ENCODE peak calls at places on chromosome 6, in seven cellular contexts. One of them, this sample, is unnamed.

GRCh38 chr6:44135173-44135748 is 7.9 kb downstream of the TMEM63B start:
- DNase-seq in pancreas: no peak
- DNase-seq in Peyer's patch: no peak
- DNase-seq in CD4-positive, alpha-beta T cell: no peak
- DNase-seq in psoas muscle: no peak
- DNase-seq in CD8-positive, alpha-beta T cell: no peak
- DNase-seq in lower leg skin: no peak
- DNase-seq in this sample: no peak

GRCh38 chr6:120112980-120113379 is 763.4 kb upstream of the MAN1A1 start:
- DNase-seq in lower leg skin: no peak
- DNase-seq in psoas muscle: no peak
- DNase-seq in pancreas: no peak
- DNase-seq in CD4-positive, alpha-beta T cell: no peak
- DNase-seq in Peyer's patch: no peak
- DNase-seq in CD8-positive, alpha-beta T cell: no peak
- DNase-seq in this sample: no peak

GRCh38 chr6:26235240-26235730 is 129.7 kb upstream of the BTN3A2 start:
- DNase-seq in CD4-positive, alpha-beta T cell: no peak
- DNase-seq in Peyer's patch: no peak
- DNase-seq in pancreas: no peak
- DNase-seq in lower leg skin: no peak
- DNase-seq in CD8-positive, alpha-beta T cell: no peak
- DNase-seq in psoas muscle: no peak
- DNase-seq in this sample: no peak

GRCh38 chr6:30599625-30600324 is 17.3 kb downstream of the PPP1R10 start:
- DNase-seq in psoas muscle: no peak
- DNase-seq in CD4-positive, alpha-beta T cell: no peak
- DNase-seq in lower leg skin: no peak
- DNase-seq in Peyer's patch: no peak
- DNase-seq in CD8-positive, alpha-beta T cell: no peak
- DNase-seq in pancreas: no peak
- DNase-seq in this sample: no peak

GRCh38 chr6:117919775-117920492 is 12.9 kb downstream of the SLC35F1 start:
- DNase-seq in psoas muscle: peak
- DNase-seq in CD8-positive, alpha-beta T cell: no peak
- DNase-seq in pancreas: peak
- DNase-seq in Peyer's patch: no peak
- DNase-seq in CD4-positive, alpha-beta T cell: no peak
- DNase-seq in lower leg skin: no peak
- DNase-seq in this sample: no peak

GRCh38 chr6:36851632-36852031 is 12.4 kb upstream of the CPNE5 start:
- DNase-seq in pancreas: no peak
- DNase-seq in CD4-positive, alpha-beta T cell: no peak
- DNase-seq in CD8-positive, alpha-beta T cell: no peak
- DNase-seq in psoas muscle: no peak
- DNase-seq in Peyer's patch: no peak
- DNase-seq in lower leg skin: no peak
- DNase-seq in this sample: no peak

GRCh38 chr6:112286010-112286409 is 31.6 kb upstream of the LAMA4 start:
- DNase-seq in CD8-positive, alpha-beta T cell: peak
- DNase-seq in CD4-positive, alpha-beta T cell: no peak
- DNase-seq in Peyer's patch: no peak
- DNase-seq in lower leg skin: no peak
- DNase-seq in pancreas: no peak
- DNase-seq in psoas muscle: no peak
- DNase-seq in this sample: no peak

GRCh38 chr6:13421425-13422057 is 65.9 kb downstream of the GFOD1 start:
- DNase-seq in CD8-positive, alpha-beta T cell: no peak
- DNase-seq in lower leg skin: peak
- DNase-seq in CD4-positive, alpha-beta T cell: no peak
- DNase-seq in psoas muscle: no peak
- DNase-seq in Peyer's patch: no peak
- DNase-seq in pancreas: no peak
- DNase-seq in this sample: no peak

GRCh38 chr6:52009736-52010135 is 77.7 kb downstream of the PKHD1 start:
- DNase-seq in lower leg skin: no peak
- DNase-seq in psoas muscle: no peak
- DNase-seq in CD8-positive, alpha-beta T cell: no peak
- DNase-seq in CD4-positive, alpha-beta T cell: no peak
- DNase-seq in pancreas: no peak
- DNase-seq in Peyer's patch: no peak
- DNase-seq in this sample: no peak

GRCh38 chr6:128807577-128807976 is 75.4 kb upstream of the LAMA2 start:
- DNase-seq in CD8-positive, alpha-beta T cell: no peak
- DNase-seq in CD4-positive, alpha-beta T cell: no peak
- DNase-seq in Peyer's patch: no peak
- DNase-seq in psoas muscle: no peak
- DNase-seq in lower leg skin: no peak
- DNase-seq in pancreas: no peak
- DNase-seq in this sample: no peak

GRCh38 chr6:165917576-165917975 is 250.1 kb downstream of the TBXT start:
- DNase-seq in CD8-positive, alpha-beta T cell: no peak
- DNase-seq in Peyer's patch: no peak
- DNase-seq in lower leg skin: no peak
- DNase-seq in psoas muscle: no peak
- DNase-seq in pancreas: no peak
- DNase-seq in CD4-positive, alpha-beta T cell: no peak
- DNase-seq in this sample: no peak

GRCh38 chr6:96836579-96837137 is 619 bp downstream of the GPR63 start:
- DNase-seq in pancreas: peak
- DNase-seq in Peyer's patch: peak
- DNase-seq in lower leg skin: no peak
- DNase-seq in psoas muscle: no peak
- DNase-seq in CD4-positive, alpha-beta T cell: no peak
- DNase-seq in CD8-positive, alpha-beta T cell: no peak
- DNase-seq in this sample: no peak

GRCh38 chr6:42093582-42094329 is 43.4 kb downstream of the TAF8 start:
- DNase-seq in Peyer's patch: no peak
- DNase-seq in CD4-positive, alpha-beta T cell: no peak
- DNase-seq in CD8-positive, alpha-beta T cell: no peak
- DNase-seq in pancreas: no peak
- DNase-seq in lower leg skin: no peak
- DNase-seq in psoas muscle: no peak
- DNase-seq in this sample: no peak

GRCh38 chr6:117414770-117415169 is 11.0 kb downstream of the ROS1 start:
- DNase-seq in psoas muscle: no peak
- DNase-seq in lower leg skin: no peak
- DNase-seq in Peyer's patch: no peak
- DNase-seq in CD4-positive, alpha-beta T cell: no peak
- DNase-seq in pancreas: no peak
- DNase-seq in CD8-positive, alpha-beta T cell: no peak
- DNase-seq in this sample: no peak

GRCh38 chr6:63997217-63997616 is 361.6 kb downstream of the PHF3 start:
- DNase-seq in CD8-positive, alpha-beta T cell: no peak
- DNase-seq in lower leg skin: no peak
- DNase-seq in Peyer's patch: no peak
- DNase-seq in CD4-positive, alpha-beta T cell: no peak
- DNase-seq in psoas muscle: no peak
- DNase-seq in pancreas: no peak
- DNase-seq in this sample: no peak

GRCh38 chr6:157323924-157324276 is 581 bp upstream of the TMEM242 start:
- DNase-seq in CD4-positive, alpha-beta T cell: peak
- DNase-seq in Peyer's patch: peak
- DNase-seq in CD8-positive, alpha-beta T cell: peak
- DNase-seq in pancreas: peak
- DNase-seq in psoas muscle: peak
- DNase-seq in lower leg skin: peak
- DNase-seq in this sample: peak
- TF ChIP-seq CTCF in CD4-positive, alpha-beta T cell: no peak
- TF ChIP-seq CTCF in Peyer's patch: no peak
- TF ChIP-seq CTCF in CD8-positive, alpha-beta T cell: no peak
- TF ChIP-seq CTCF in pancreas: no peak
- TF ChIP-seq CTCF in psoas muscle: no peak
- TF ChIP-seq CTCF in lower leg skin: no peak
- TF ChIP-seq CTCF in this sample: no peak

DNA sequence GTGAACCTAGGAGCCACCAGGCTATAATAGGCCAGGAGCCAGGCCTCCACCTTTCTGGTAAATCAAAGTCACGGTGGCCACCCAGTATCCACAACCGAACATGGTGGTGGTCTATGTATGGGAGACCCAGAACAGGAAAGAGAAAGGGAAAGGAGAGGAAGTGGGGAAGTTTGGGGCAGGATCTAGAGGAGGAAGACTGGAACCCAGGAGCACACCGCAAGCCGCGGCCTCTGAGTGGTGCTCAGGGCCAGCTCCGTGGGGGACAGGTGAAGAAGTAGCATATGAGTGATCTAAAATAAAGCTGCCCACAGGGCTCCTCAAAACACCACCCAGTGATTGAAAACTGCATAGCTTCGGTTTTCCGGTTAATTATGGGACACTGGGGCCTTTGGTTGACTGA is 214.8 kb downstream of the ZDHHC14 start:
- DNase-seq in lower leg skin: no peak
- DNase-seq in psoas muscle: no peak
- DNase-seq in Peyer's patch: no peak
- DNase-seq in CD8-positive, alpha-beta T cell: no peak
- DNase-seq in pancreas: no peak
- DNase-seq in CD4-positive, alpha-beta T cell: no peak
- DNase-seq in this sample: no peak
- TF ChIP-seq CTCF in lower leg skin: no peak
- TF ChIP-seq CTCF in psoas muscle: no peak
- TF ChIP-seq CTCF in Peyer's patch: no peak
- TF ChIP-seq CTCF in CD8-positive, alpha-beta T cell: no peak
- TF ChIP-seq CTCF in pancreas: no peak
- TF ChIP-seq CTCF in CD4-positive, alpha-beta T cell: no peak
- TF ChIP-seq CTCF in this sample: no peak

DNA sequence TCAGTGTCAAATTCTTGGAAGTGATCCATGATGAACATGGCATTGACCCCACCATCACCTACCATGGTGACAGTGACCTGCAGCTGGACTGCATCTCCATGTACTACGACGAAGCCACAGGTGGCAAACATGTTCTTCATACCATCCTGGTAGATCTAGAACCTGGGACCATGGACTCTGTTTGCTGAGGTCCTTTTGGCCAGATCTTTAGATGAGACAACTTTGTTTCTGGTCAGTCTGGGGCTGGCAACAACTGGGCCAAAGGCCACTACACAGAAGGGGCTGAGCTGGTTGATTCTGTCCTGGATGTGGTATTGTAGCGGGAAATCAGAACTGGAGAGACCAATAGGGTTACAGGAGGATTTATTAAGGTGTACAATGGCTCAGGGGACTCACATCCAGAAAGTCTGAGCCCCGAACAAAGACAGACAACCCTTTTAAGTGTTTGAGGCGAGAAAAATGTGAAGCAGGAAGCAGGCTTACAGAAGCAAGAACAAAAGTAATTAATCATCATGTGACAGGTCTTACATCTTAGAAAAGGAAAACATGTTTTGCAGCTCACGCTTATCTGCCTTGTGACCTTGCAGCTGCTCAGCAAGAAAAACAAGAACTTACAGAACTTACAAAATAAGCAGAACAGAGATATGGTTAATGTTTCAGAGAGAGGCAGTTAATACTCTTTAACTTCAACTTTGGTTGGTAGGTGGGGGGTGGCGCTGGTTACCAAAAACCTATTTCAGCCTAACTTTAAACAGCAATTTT is 58.8 kb upstream of the MOCS1 start:
- DNase-seq in psoas muscle: no peak
- DNase-seq in lower leg skin: no peak
- DNase-seq in Peyer's patch: no peak
- DNase-seq in CD8-positive, alpha-beta T cell: no peak
- DNase-seq in CD4-positive, alpha-beta T cell: no peak
- DNase-seq in pancreas: no peak
- DNase-seq in this sample: no peak
- TF ChIP-seq CTCF in psoas muscle: no peak
- TF ChIP-seq CTCF in lower leg skin: no peak
- TF ChIP-seq CTCF in Peyer's patch: no peak
- TF ChIP-seq CTCF in CD8-positive, alpha-beta T cell: no peak
- TF ChIP-seq CTCF in CD4-positive, alpha-beta T cell: no peak
- TF ChIP-seq CTCF in pancreas: no peak
- TF ChIP-seq CTCF in this sample: no peak

GRCh38 chr6:109979033-109979921 is 1.2 kb downstream of the GPR6 start:
- DNase-seq in psoas muscle: no peak
- DNase-seq in CD4-positive, alpha-beta T cell: no peak
- DNase-seq in lower leg skin: no peak
- DNase-seq in pancreas: peak
- DNase-seq in CD8-positive, alpha-beta T cell: no peak
- DNase-seq in Peyer's patch: no peak
- DNase-seq in this sample: no peak
- TF ChIP-seq CTCF in psoas muscle: no peak
- TF ChIP-seq CTCF in CD4-positive, alpha-beta T cell: no peak
- TF ChIP-seq CTCF in lower leg skin: no peak
- TF ChIP-seq CTCF in pancreas: no peak
- TF ChIP-seq CTCF in CD8-positive, alpha-beta T cell: no peak
- TF ChIP-seq CTCF in Peyer's patch: no peak
- TF ChIP-seq CTCF in this sample: no peak

GRCh38 chr6:80425089-80425823 is 318.8 kb downstream of the BCKDHB start:
- DNase-seq in psoas muscle: no peak
- DNase-seq in pancreas: no peak
- DNase-seq in CD4-positive, alpha-beta T cell: no peak
- DNase-seq in lower leg skin: no peak
- DNase-seq in Peyer's patch: no peak
- DNase-seq in CD8-positive, alpha-beta T cell: no peak
- DNase-seq in this sample: no peak
- TF ChIP-seq CTCF in psoas muscle: no peak
- TF ChIP-seq CTCF in pancreas: no peak
- TF ChIP-seq CTCF in CD4-positive, alpha-beta T cell: no peak
- TF ChIP-seq CTCF in lower leg skin: no peak
- TF ChIP-seq CTCF in Peyer's patch: no peak
- TF ChIP-seq CTCF in CD8-positive, alpha-beta T cell: no peak
- TF ChIP-seq CTCF in this sample: no peak

This sample was measured in activated B cell treated with CpG ODN at 0.5 μM for 24 hours.